ENCODE peak calls at places on chromosome X, in four cellular contexts. Z is CD8-positive, alpha-beta memory T cell; T is testis; C is NT2/D1. F is an unnamed sample.

GRCh38 chrX:10938371-10938982 is 172.7 kb upstream of the HCCS start:
- DNase-seq in C (no peak), Z (no peak), T (no peak), F (no peak)

GRCh38 chrX:150062292-150063137 is 124.2 kb upstream of the EOLA2 start:
- DNase-seq in Z (no peak), C (no peak), T (no peak), F (peak; percentile 54)

GRCh38 chrX:19954707-19955106 is 36.2 kb downstream of the BCLAF3 start:
- DNase-seq in Z (no peak), T (no peak), C (no peak), F (no peak)

GRCh38 chrX:24682739-24683432 is 10.8 kb upstream of the POLA1 start:
- DNase-seq in C (no peak), Z (no peak), T (no peak), F (no peak)

GRCh38 chrX:24423960-24424359 is 41.1 kb upstream of the PDK3 start:
- DNase-seq in T (no peak), Z (no peak), C (no peak), F (no peak)

GRCh38 chrX:49001521-49002090 is 458 bp downstream of the GRIPAP1 start:
- DNase-seq in C (peak; percentile 46), Z (peak; percentile 49), T (peak; percentile 65), F (peak; percentile 17)

GRCh38 chrX:102154218-102154860 is 1.4 kb downstream of the BEX5 start:
- DNase-seq in C (no peak), T (peak; percentile 27), Z (no peak), F (no peak)

GRCh38 chrX:24494544-24495113 is 29.5 kb downstream of the PDK3 start:
- DNase-seq in C (no peak), Z (no peak), T (peak; percentile 26), F (peak; percentile 48)

GRCh38 chrX:44003975-44004374 is 30.8 kb upstream of the NDP start:
- DNase-seq in T (no peak), C (no peak), Z (no peak), F (peak; percentile 23)

GRCh38 chrX:883588-883987 is 253.0 kb downstream of the SHOX start:
- DNase-seq in Z (no peak), C (no peak), T (no peak), F (no peak)

GRCh38 chrX:149938427-149939270 is at the start of gene EOLA2:
- DNase-seq in T (peak; percentile 97), Z (peak; percentile 85), C (peak; percentile 85), F (peak; percentile 93)

GRCh38 chrX:13059676-13060499 is 15.5 kb upstream of the FAM9C start:
- DNase-seq in C (no peak), Z (no peak), T (no peak), F (peak; percentile 31)

GRCh38 chrX:41734530-41734929 is 10.5 kb downstream of the GPR82 start:
- DNase-seq in C (no peak), Z (no peak), T (no peak), F (no peak)

GRCh38 chrX:19874391-19875050 is 12.9 kb downstream of the SH3KBP1 start:
- DNase-seq in T (no peak), Z (no peak), C (no peak), F (no peak)

GRCh38 chrX:149497626-149498025 is 7.5 kb downstream of the IDS start:
- DNase-seq in T (no peak), C (no peak), Z (no peak), F (peak; percentile 46)

GRCh38 chrX:49726966-49727365 is 31.2 kb upstream of the PAGE1 start:
- DNase-seq in Z (no peak), C (no peak), T (no peak), F (no peak)

GRCh38 chrX:25968920-25969319 is 169.2 kb upstream of the MAGEB18 start:
- DNase-seq in Z (no peak), C (peak; percentile 64), T (peak; percentile 52), F (no peak)

GRCh38 chrX:72304877-72305276 is 837 bp downstream of the CITED1 start:
- DNase-seq in Z (no peak), T (no peak), C (no peak), F (no peak)
- H3K4me3 ChIP-seq in Z (no peak overlapping the region), T (peak overlapping the region; percentile 37), C (peak overlapping the region; percentile 54), F (no peak overlapping the region)

GRCh38 chrX:53599781-53600396 is 86.6 kb downstream of the HUWE1 start:
- DNase-seq in C (no peak), Z (no peak), T (no peak), F (no peak)
- H3K36me3 ChIP-seq in C (peaks cover 91% of the 10 kb centered on the region), Z (peaks cover 19% of the 10 kb centered on the region), T (no peaks in the 10 kb centered on the region), F (peaks cover 47% of the 10 kb centered on the region)

GRCh38 chrX:129654652-129655546 is at the start of gene APLN:
- DNase-seq in Z (no peak), T (peak; percentile 37), C (no peak), F (peak; percentile 65)
- H3K4me3 ChIP-seq in Z (no peak within 1 kb of the TSS), T (peak within 1 kb of the TSS; percentile 29), C (peak within 1 kb of the TSS; percentile 26), F (peak within 1 kb of the TSS; percentile 50)

GRCh38 chrX:112051546-112051945 is 31.0 kb downstream of the TRPC5 start:
- DNase-seq in Z (no peak), C (no peak), T (no peak), F (no peak)

GRCh38 chrX:112058255-112058654 is 24.3 kb downstream of the TRPC5 start:
- DNase-seq in T (no peak), Z (no peak), C (no peak), F (no peak)

GRCh38 chrX:112058766-112059165 is 23.8 kb downstream of the TRPC5 start:
- DNase-seq in Z (no peak), T (no peak), C (no peak), F (no peak)

GRCh38 chrX:112053169-112053568 is 29.4 kb downstream of the TRPC5 start:
- DNase-seq in T (no peak), C (no peak), Z (no peak), F (no peak)

GRCh38 chrX:112056886-112057285 is 25.7 kb downstream of the TRPC5 start:
- DNase-seq in Z (no peak), C (no peak), T (no peak), F (no peak)
- H3K36me3 ChIP-seq in Z (no peaks in the 10 kb centered on the region), C (no peaks in the 10 kb centered on the region), T (no peaks in the 10 kb centered on the region), F (no peaks in the 10 kb centered on the region)

GRCh38 chrX:107154787-107155620 is 36.4 kb upstream of the RBM41 start:
- DNase-seq in Z (no peak), T (no peak), C (no peak), F (no peak)
- H3K4me3 ChIP-seq in Z (no peak overlapping the region), T (no peak overlapping the region), C (peak overlapping the region; percentile 21), F (no peak overlapping the region)

DNA sequence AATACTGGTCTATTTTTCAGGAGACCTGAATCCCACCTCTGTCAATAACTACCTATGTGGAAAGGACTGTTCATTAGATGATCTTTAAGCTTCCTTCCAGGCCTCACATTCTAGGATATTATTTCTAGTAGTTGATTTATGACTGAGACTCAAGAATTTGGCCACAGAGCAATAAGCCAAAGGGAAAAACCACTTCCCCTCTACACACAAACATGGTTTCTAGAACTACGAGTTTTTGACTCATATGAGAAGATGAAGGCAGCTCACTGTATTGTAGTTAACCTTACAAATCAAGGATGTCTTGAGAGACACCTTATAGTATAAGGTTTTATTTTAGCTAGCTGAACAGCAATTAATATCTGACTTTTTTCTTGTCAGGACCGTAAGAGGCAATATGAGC is 36.9 kb upstream of the GDPD2 start:
- DNase-seq in T (no peak), C (no peak), Z (no peak), F (no peak)
- H3K36me3 ChIP-seq in T (no peaks in the 10 kb centered on the region), C (peaks cover 27% of the 10 kb centered on the region), Z (no peaks in the 10 kb centered on the region), F (peaks cover 6% of the 10 kb centered on the region)

DNA sequence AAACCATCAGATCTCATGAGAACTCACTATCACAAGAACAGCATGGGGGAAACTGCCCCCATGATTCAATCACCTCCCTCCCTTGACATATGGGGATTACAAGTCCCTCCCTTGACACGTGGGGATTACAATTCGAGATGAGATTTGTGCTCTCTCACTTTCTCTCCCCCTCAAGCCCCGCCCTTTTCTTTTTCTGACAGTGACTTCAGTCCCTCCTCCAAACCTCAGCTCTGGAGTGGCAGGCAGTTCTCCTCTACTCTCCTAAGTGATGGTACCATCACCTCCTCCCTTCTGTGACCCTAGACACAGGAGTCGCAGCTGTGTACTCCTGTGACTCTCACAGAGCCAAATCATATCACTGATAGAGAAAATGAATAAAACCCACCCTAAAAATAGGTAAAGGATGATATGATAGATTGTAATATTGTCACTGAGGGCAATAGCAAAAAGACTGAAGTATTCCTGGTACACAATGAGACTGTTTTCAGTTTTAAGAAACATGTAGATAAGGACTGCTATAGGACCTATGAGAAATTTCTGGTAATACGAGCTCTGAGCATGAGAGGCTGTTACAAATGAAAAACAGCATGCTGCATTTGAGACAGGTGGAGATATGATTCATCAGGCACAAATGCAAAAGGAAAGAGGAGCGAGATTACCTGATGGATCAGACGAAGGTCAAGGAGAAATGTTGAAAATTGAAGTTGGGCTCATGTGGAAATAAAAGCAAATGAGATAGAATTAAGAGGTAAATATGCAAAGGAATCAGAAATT is 101.2 kb upstream of the CBLL2 start:
- DNase-seq in C (no peak), T (no peak), Z (no peak), F (no peak)
- H3K4me3 ChIP-seq in C (no peak overlapping the region), T (no peak overlapping the region), Z (no peak overlapping the region), F (no peak overlapping the region)

GRCh38 chrX:153791104-153791852 is 2.9 kb downstream of the IDH3G start:
- DNase-seq in C (no peak), Z (no peak), T (no peak), F (no peak)
- H3K36me3 ChIP-seq in C (peaks cover 43% of the 10 kb centered on the region), Z (no peaks in the 10 kb centered on the region), T (no peaks in the 10 kb centered on the region), F (no peaks in the 10 kb centered on the region)

GRCh38 chrX:124242160-124242559 is 90.3 kb upstream of the TEX13D start:
- DNase-seq in T (no peak), Z (no peak), C (no peak), F (no peak)

GRCh38 chrX:124239911-124240310 is 92.5 kb upstream of the TEX13D start:
- DNase-seq in T (no peak), Z (no peak), C (no peak), F (no peak)

GRCh38 chrX:124238268-124238667 is 94.2 kb upstream of the TEX13D start:
- DNase-seq in C (no peak), Z (no peak), T (no peak), F (no peak)

GRCh38 chrX:124239324-124239723 is 93.1 kb upstream of the TEX13D start:
- DNase-seq in T (no peak), Z (no peak), C (no peak), F (no peak)

DNA sequence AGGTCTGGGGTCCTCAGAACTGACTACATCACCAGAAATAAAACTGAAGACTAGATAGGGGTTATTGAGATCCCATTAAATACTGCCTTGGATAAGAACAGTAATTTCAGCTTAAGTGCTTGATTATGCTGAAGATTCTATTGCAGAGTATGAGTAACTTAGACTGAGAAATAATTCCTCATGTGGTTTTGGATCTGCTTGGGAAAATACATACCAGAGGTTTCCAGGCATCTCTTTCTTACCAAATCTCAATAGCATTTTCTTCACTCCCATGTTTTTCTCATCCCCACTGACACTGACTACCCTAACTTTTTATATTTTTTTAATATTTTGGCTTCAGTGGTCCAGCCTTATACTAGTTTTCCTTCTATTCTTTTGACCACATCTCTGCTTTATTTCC is 92.0 kb upstream of the TEX13D start:
- DNase-seq in C (no peak), T (no peak), Z (no peak), F (no peak)
- H3K4me3 ChIP-seq in C (no peak overlapping the region), T (no peak overlapping the region), Z (no peak overlapping the region), F (no peak overlapping the region)